ENCODE peak calls at places on chromosomes 2 and 18, in ten cellular contexts. V, H, F, B, T, Q, J, O, R and U are unnamed samples.
A peak's percentile ranks its signal among the peaks of the same experiment; 100 is the strongest.

GRCh38 chr18:11004294-11004693 is 145.1 kb downstream of the PIEZO2 start:
- DNase-seq in V (no peak), H (no peak), F (no peak), B (no peak), T (no peak), Q (no peak), J (no peak), O (no peak), R (no peak), U (no peak)

GRCh38 chr2:170846318-170846717 is 29.6 kb downstream of the GAD1 start:
- DNase-seq in V (no peak), H (no peak), F (peak; percentile 90), B (no peak), T (no peak), Q (no peak), J (no peak), O (no peak), R (no peak), U (no peak)

GRCh38 chr18:57959278-57959677 is 84.7 kb upstream of the NEDD4L start:
- DNase-seq in V (no peak), H (no peak), F (no peak), B (no peak), T (peak; percentile 51), Q (peak; percentile 71), J (no peak), O (peak; percentile 29), R (peak; percentile 44), U (no peak)

GRCh38 chr2:1856481-1856880 is 112.2 kb upstream of the PXDN start:
- DNase-seq in V (no peak), H (no peak), F (no peak), B (no peak), T (no peak), Q (no peak), J (no peak), O (no peak), R (no peak), U (no peak)

GRCh38 chr18:11165952-11166351 is 16.6 kb upstream of the PIEZO2 start:
- DNase-seq in V (no peak), H (no peak), F (no peak), B (no peak), T (no peak), Q (no peak), J (no peak), O (no peak), R (no peak), U (no peak)

GRCh38 chr2:229150317-229150716 is 120.8 kb downstream of the PID1 start:
- DNase-seq in V (no peak), H (no peak), F (no peak), B (no peak), T (no peak), Q (no peak), J (no peak), O (no peak), R (no peak), U (no peak)

GRCh38 chr2:172000696-172001361 is 1.1 kb downstream of the METAP1D start:
- DNase-seq in V (no peak), H (no peak), F (no peak), B (no peak), T (no peak), Q (no peak), J (peak; percentile 60), O (peak; percentile 42), R (no peak), U (no peak)

GRCh38 chr2:215961981-215962380 is 51.4 kb downstream of the MREG start:
- DNase-seq in V (no peak), H (no peak), F (no peak), B (no peak), T (no peak), Q (no peak), J (no peak), O (no peak), R (no peak), U (no peak)

GRCh38 chr2:207296265-207296948 is 130.7 kb upstream of the KLF7 start:
- DNase-seq in V (no peak), H (no peak), F (no peak), B (no peak), T (no peak), Q (no peak), J (no peak), O (no peak), R (no peak), U (no peak)

GRCh38 chr18:55503167-55503820 is 84.7 kb downstream of the TCF4 start:
- DNase-seq in V (no peak), H (no peak), F (no peak), B (no peak), T (no peak), Q (no peak), J (no peak), O (no peak), R (no peak), U (no peak)

GRCh38 chr18:39772155-39772919 is 2182.7 kb upstream of the PIK3C3 start:
- DNase-seq in V (no peak), H (no peak), F (no peak), B (no peak), T (no peak), Q (no peak), J (no peak), O (no peak), R (no peak), U (no peak)

GRCh38 chr18:67483237-67483636 is 33.3 kb downstream of the DSEL start:
- DNase-seq in V (no peak), H (no peak), F (no peak), B (no peak), T (no peak), Q (no peak), J (no peak), O (no peak), R (no peak), U (peak; percentile 19)